ENCODE peak calls at places on chromosomes 11 and 22, in four cellular contexts. E, K, Q and R are unnamed samples.

GRCh38 chr11:97570636-97571035 is 1180.8 kb downstream of the JRKL start:
- DNase-seq in Q (no peak), E (no peak), K (no peak), R (no peak)

GRCh38 chr11:129967996-129968395 is 34.6 kb downstream of the PRDM10 start:
- DNase-seq in Q (no peak), E (no peak), K (no peak), R (no peak)

GRCh38 chr11:29446132-29446531 is 570.7 kb downstream of the KCNA4 start:
- DNase-seq in K (no peak), Q (no peak), E (no peak), R (no peak)

GRCh38 chr11:12506502-12506921 is 129.1 kb downstream of the PARVA start:
- DNase-seq in Q (no peak), K (no peak), E (no peak), R (no peak)

GRCh38 chr11:64581057-64581523 is 9.9 kb upstream of the SLC22A12 start:
- DNase-seq in Q (peak), E (no peak), K (no peak), R (no peak)

GRCh38 chr11:72720806-72721205 is 31.4 kb downstream of the ARAP1 start:
- DNase-seq in K (no peak), Q (no peak), E (no peak), R (no peak)

GRCh38 chr22:30615543-30615954 is 8.6 kb downstream of the TCN2 start:
- DNase-seq in Q (no peak), E (no peak), K (no peak), R (no peak)

GRCh38 chr11:123478352-123478986 is 48.4 kb downstream of the GRAMD1B start:
- DNase-seq in Q (no peak), K (peak), E (peak), R (no peak)

GRCh38 chr22:27705391-27706080 is 96.0 kb downstream of the MN1 start:
- DNase-seq in K (no peak), E (no peak), Q (no peak), R (no peak)

GRCh38 chr11:64036081-64037026 is 623 bp downstream of the FLRT1 start:
- DNase-seq in Q (no peak), K (no peak), E (peak), R (no peak)

GRCh38 chr22:37784829-37785495 is 22.8 kb upstream of the GCAT start:
- DNase-seq in Q (no peak), E (peak), K (no peak), R (no peak)

GRCh38 chr11:125262825-125263218 is 98.3 kb downstream of the PKNOX2 start:
- DNase-seq in K (no peak), E (no peak), Q (no peak), R (no peak)

GRCh38 chr11:14775897-14776296 is 116.1 kb downstream of the CYP2R1 start:
- DNase-seq in E (no peak), Q (no peak), K (no peak), R (no peak)
- TF ChIP-seq CTCF in E (no peak), Q (no peak), K (no peak), R (no peak)

DNA sequence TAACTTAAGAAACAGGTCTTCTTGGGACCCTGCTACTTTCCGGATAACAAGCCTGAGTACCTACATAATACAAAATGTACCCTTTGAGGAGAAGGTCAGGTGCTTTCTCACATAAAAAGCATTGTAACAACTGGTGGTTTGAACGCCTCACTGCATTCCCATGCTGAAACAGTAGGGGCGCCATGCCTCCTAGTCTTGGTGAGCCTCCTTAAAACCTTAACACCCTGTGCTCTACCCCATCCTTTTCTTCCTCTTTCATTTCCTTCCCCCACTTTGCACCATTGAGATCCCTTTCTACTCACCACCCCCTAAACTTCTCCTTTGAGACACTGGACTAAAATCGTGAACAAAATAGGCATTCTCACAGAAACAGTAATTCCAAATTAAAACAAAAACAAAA is 729.3 kb downstream of the NTM start:
- DNase-seq in K (peak), Q (no peak), E (peak), R (no peak)
- TF ChIP-seq CTCF in K (peak), Q (peak), E (peak), R (peak)

GRCh38 chr22:22348127-22348814 is 103.7 kb downstream of the VPREB1 start:
- DNase-seq in E (peak), Q (no peak), K (peak), R (no peak)
- TF ChIP-seq CTCF in E (peak), Q (no peak), K (peak), R (peak)

GRCh38 chr11:43924112-43924855 is 18.2 kb upstream of the C11orf96 start:
- DNase-seq in E (no peak), Q (no peak), K (no peak), R (no peak)
- TF ChIP-seq CTCF in E (no peak), Q (no peak), K (no peak), R (no peak)

GRCh38 chr11:26331911-26332571 is at the start of gene ANO3:
- DNase-seq in Q (peak), K (peak), E (peak), R (peak)
- TF ChIP-seq CTCF in Q (peak), K (peak), E (peak), R (peak)

GRCh38 chr11:36509265-36509664 is 807 bp downstream of the TRAF6 start:
- DNase-seq in E (peak), Q (no peak), K (peak), R (no peak)
- TF ChIP-seq CTCF in E (no peak), Q (no peak), K (no peak), R (no peak)

DNA sequence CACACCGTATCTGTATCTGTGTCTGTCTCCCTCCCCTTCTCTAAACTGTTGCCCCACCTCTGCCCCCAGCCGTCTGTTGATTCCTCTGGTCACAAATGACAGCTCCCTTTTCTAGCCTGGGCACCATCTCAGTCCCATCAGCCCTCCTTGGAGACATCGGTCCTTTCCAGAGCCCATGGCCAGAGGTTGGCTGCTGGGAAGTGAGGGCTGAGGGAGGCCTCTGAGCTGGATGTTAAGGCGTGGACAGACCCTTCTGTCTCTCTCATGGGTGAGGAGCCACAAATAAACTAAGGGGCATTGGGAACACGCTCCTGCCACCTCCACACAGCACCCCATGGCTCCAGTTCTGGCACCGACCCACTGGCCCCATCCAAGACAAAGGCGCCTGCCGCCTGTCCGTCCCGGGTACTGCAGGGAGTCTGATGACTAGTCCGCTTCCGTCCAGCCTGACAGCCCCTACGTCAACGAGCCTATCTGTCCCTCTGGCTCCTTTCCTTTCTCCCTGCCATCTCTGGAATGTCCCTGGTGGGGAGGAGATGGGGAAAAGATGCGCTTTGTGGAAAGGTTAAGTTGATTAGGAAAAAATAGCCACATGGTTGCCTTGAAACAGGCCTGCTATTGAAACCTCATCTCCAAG is 10.5 kb downstream of the PDGFB start:
- DNase-seq in E (no peak), K (no peak), Q (peak), R (no peak)
- TF ChIP-seq CTCF in E (no peak), K (no peak), Q (peak), R (no peak)

GRCh38 chr11:60972182-60973030 is 926 bp downstream of the CD6 start:
- DNase-seq in Q (no peak), E (no peak), K (no peak), R (no peak)

GRCh38 chr11:60968223-60968622 is 3.3 kb upstream of the CD6 start:
- DNase-seq in E (no peak), Q (no peak), K (no peak), R (no peak)

GRCh38 chr11:60970890-60971289 is 590 bp upstream of the CD6 start:
- DNase-seq in K (no peak), E (no peak), Q (no peak), R (no peak)

GRCh38 chr11:60971520-60971919 is at the start of gene CD6:
- DNase-seq in E (no peak), Q (no peak), K (no peak), R (no peak)

GRCh38 chr11:60970369-60970774 is 1.1 kb upstream of the CD6 start:
- DNase-seq in E (peak), K (peak), Q (peak), R (peak)
- TF ChIP-seq CTCF in E (peak), K (peak), Q (peak), R (peak)

GRCh38 chr11:47552581-47553416 is at the start of gene CELF1:
- DNase-seq in K (peak), E (peak), Q (peak), R (peak)

GRCh38 chr11:47551086-47551485 is 1.8 kb downstream of the CELF1 start:
- DNase-seq in K (peak), E (peak), Q (no peak), R (peak)

GRCh38 chr11:47552086-47552580 is 799 bp downstream of the CELF1 start:
- DNase-seq in Q (no peak), E (peak), K (peak), R (no peak)

GRCh38 chr11:47550288-47551052 is 2.5 kb downstream of the CELF1 start:
- DNase-seq in Q (no peak), E (no peak), K (no peak), R (no peak)

GRCh38 chr11:47553417-47553746 is 450 bp upstream of the CELF1 start:
- DNase-seq in E (no peak), Q (no peak), K (no peak), R (no peak)
- TF ChIP-seq CTCF in E (no peak), Q (peak), K (no peak), R (no peak)

DNA sequence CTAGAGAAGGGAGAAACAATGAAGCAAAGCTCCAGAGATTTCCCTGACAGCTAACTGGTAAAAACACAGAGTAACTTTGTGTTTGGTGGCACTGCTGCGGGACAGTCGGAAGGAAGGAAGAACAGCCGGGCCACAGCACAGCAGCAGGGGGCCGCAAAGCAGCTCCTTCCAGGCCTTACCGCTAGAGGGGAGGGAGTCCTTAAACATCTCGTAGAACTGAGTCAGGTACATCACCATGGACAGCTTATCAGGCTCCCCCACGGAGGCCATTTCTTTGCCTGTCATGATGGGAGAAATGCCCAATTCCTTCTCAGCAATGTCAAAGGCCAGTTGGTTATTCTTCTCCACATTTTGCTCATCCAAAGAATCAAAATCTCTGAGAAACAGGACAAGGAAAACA is 114.6 kb upstream of the BID start:
- DNase-seq in Q (no peak), K (no peak), E (no peak), R (no peak)
- TF ChIP-seq CTCF in Q (peak), K (no peak), E (no peak), R (no peak)